ENCODE peak calls at places on chromosomes 4 and X, in six cellular contexts. P is H1, R is HCT116, K is K562, M is HepG2, D is GM12878. G is an unnamed sample.

GRCh38 chrX:17805120-17805519 is 56.0 kb downstream of the RAI2 start:
- DNase-seq in K (peak), M (no peak), P (no peak), D (no peak), R (no peak), G (no peak)

GRCh38 chr4:155512812-155513211 is 136.0 kb upstream of the MAP9 start:
- DNase-seq in D (no peak), M (no peak), K (no peak), P (no peak), R (no peak), G (no peak)

GRCh38 chr4:32163125-32163524 is 1443.0 kb downstream of the PCDH7 start:
- DNase-seq in R (no peak), D (no peak), P (no peak), K (no peak), M (no peak), G (no peak)

GRCh38 chr4:95547708-95548471 is 883 bp downstream of the UNC5C start:
- DNase-seq in D (no peak), R (no peak), K (no peak), M (no peak), P (no peak), G (no peak)

GRCh38 chrX:146755214-146755613 is 54.4 kb upstream of the CXorf51B start:
- DNase-seq in M (no peak), P (no peak), D (no peak), K (no peak), R (no peak), G (no peak)

GRCh38 chrX:15673970-15674369 is 9.4 kb upstream of the CLTRN start:
- DNase-seq in P (no peak), K (no peak), R (no peak), D (no peak), M (no peak), G (no peak)

GRCh38 chrX:14497184-14497666 is 32.1 kb upstream of the GLRA2 start:
- DNase-seq in M (no peak), D (peak), P (no peak), R (no peak), K (no peak), G (no peak)

GRCh38 chrX:153700376-153700945 is 12.7 kb downstream of the SLC6A8 start:
- DNase-seq in R (no peak), K (no peak), P (no peak), D (no peak), M (no peak), G (no peak)

GRCh38 chr4:170687751-170688150 is 598.0 kb upstream of the AADAT start:
- DNase-seq in M (no peak), R (no peak), K (no peak), D (no peak), P (no peak), G (no peak)

GRCh38 chrX:114046695-114047279 is 537.1 kb upstream of the HTR2C start:
- DNase-seq in D (no peak), K (no peak), R (no peak), M (no peak), P (no peak), G (no peak)

GRCh38 chr4:153039542-153040185 is 103.5 kb downstream of the FHDC1 start:
- DNase-seq in P (no peak), K (no peak), R (no peak), M (peak), D (no peak), G (no peak)

GRCh38 chr4:77154074-77154473 is 2.9 kb upstream of the CCNG2 start:
- DNase-seq in K (no peak), P (no peak), R (no peak), D (no peak), M (no peak), G (no peak)

GRCh38 chrX:51737062-51737461 is 6.2 kb upstream of the GSPT2 start:
- DNase-seq in M (no peak), D (no peak), R (no peak), K (no peak), P (no peak), G (no peak)

GRCh38 chrX:13432376-13432775 is 112.5 kb upstream of the ATXN3L start:
- DNase-seq in D (no peak), M (no peak), K (no peak), R (no peak), P (no peak), G (no peak)

GRCh38 chr4:169724251-169724650 is 33.5 kb downstream of the HPF1 start:
- DNase-seq in M (no peak), K (no peak), D (no peak), P (no peak), R (no peak), G (peak)

GRCh38 chr4:22463179-22463578 is 52.7 kb downstream of the ADGRA3 start:
- DNase-seq in R (no peak), K (peak), M (no peak), P (no peak), D (no peak), G (no peak)

GRCh38 chr4:22984390-22984789 is 291.7 kb downstream of the GBA3 start:
- DNase-seq in P (no peak), D (no peak), M (no peak), R (no peak), K (no peak), G (no peak)

GRCh38 chr4:119746951-119747350 is 118.3 kb upstream of the PDE5A start:
- DNase-seq in R (no peak), K (no peak), P (no peak), M (no peak), D (no peak), G (no peak)

GRCh38 chr4:137664416-137664815 is 132.1 kb upstream of the PCDH18 start:
- DNase-seq in R (no peak), P (no peak), D (no peak), K (no peak), M (no peak), G (no peak)

GRCh38 chr4:95701500-95701899 is 138.4 kb upstream of the PDHA2 start:
- DNase-seq in M (no peak), D (no peak), R (no peak), P (peak), K (no peak), G (peak)

GRCh38 chrX:132001127-132001526 is 22.0 kb upstream of the STK26 start:
- DNase-seq in R (no peak), P (no peak), K (no peak), D (no peak), M (no peak), G (no peak)

GRCh38 chrX:137166591-137166990 is 132.8 kb upstream of the GPR101 start:
- DNase-seq in P (peak), R (no peak), D (no peak), K (peak), M (no peak), G (no peak)

GRCh38 chr4:123827511-123827910 is 430.9 kb downstream of the SPRY1 start:
- DNase-seq in K (no peak), P (no peak), D (no peak), M (no peak), R (no peak), G (no peak)

GRCh38 chr4:19473569-19473968 is 778.1 kb upstream of the SLIT2 start:
- DNase-seq in R (no peak), K (no peak), M (no peak), D (no peak), P (no peak), G (no peak)

GRCh38 chrX:7706032-7706431 is 136.9 kb upstream of the VCX start:
- DNase-seq in M (no peak), R (no peak), D (no peak), K (no peak), P (no peak), G (no peak)

GRCh38 chrX:120309873-120310730 is 1.2 kb downstream of the TMEM255A start:
- DNase-seq in M (no peak), R (no peak), D (no peak), P (no peak), K (no peak), G (peak)

GRCh38 chr4:42050850-42051249 is 60.5 kb downstream of the SLC30A9 start:
- DNase-seq in M (no peak), K (no peak), P (no peak), R (no peak), D (no peak), G (no peak)

GRCh38 chrX:31112226-31112999 is 40.6 kb upstream of the FTHL17 start:
- DNase-seq in M (no peak), K (no peak), D (no peak), P (no peak), R (no peak), G (no peak)

DNA sequence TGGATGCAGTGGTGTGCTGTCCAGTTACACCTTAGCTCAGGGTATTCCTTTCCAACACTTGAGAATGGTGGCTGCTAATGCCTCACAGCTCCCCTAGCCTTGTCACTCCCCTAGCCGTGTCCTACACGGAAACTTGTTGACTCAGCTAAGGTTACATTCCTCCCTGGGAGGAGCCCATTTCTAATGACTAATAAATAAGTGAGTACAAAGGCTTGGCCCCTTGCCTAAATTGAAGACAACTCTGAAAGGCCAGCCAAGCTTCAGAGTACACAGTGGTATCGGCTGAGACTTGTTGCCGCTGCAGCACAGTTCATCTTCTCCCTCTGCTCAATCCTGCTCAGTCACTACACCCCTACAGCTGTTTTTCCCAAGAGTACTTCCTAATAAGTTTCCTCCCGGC is 21.2 kb upstream of the SLC25A31 start:
- DNase-seq in P (no peak), M (peak), K (no peak), D (no peak), R (peak), G (no peak)
- TF ChIP-seq YY1 in P (no peak), M (no peak), K (no peak), D (no peak), R (peak), G (no peak)

DNA sequence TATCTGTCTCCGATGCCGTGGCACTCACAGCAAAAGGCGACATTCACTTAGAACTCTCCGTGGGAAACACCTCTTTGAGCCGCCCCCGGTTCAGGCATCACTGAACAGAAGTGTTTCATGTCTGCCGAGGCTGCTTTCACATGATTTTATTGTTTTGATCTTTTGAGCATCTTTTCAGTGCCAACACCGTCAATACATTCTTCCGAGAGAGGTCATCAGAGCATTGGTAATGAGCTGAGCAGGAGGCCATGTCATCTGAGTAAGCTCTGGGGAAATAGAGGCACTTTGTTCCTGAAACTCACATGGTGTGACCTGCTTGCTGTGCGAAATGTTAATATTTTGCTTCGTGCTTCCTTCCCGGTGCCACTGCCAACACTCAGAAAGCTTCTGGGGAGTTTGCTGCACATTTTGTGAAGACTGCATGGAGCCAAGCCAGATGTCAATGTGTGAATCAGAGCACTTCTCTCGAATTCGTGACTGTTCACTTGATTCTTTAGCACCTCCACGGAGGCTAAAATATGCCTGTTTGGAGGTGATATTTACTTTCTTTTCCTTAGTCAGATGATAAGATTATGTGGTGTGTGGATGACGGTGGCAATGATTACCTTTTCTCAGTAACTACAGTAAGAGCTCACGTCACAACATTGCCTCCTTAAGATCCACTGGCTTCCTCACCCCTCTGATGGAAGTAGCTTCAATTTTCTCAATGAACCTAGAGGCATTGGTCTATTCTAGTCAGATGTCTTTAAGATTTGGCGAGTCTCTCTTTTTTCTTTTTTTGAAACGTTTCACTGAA is 222.3 kb upstream of the HS3ST1 start:
- DNase-seq in D (no peak), M (no peak), P (no peak), K (no peak), R (peak), G (no peak)
- H3K4me3 ChIP-seq in D (no peak), M (no peak), P (no peak), K (no peak), R (peak), G (no peak)

GRCh38 chr4:168536448-168536847 is 39.6 kb downstream of the PALLD start:
- DNase-seq in P (no peak), K (peak), D (no peak), R (peak), M (no peak), G (no peak)
- TF ChIP-seq ZNF274 in P (no peak), K (no peak), D (no peak), R (no peak), M (no peak), G (no peak)

DNA sequence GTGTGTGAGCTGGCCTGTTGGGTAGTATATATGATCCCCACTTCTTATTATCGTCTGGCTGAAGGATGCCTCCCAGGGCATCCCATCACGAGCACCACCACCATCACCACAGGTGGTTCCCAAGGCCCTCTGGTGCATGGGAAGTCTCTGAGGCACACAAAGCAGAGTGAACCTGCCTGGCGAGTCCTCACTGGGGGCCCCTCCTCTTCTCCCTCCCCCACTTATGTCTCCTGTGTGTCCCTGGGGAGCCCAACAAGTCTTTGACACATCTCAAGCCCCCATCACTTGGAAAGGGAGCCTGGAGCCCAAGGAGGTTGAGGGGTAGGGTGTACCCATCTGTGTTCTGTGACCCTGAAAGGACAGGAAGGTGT is 45.5 kb upstream of the NKX1-1 start:
- DNase-seq in P (no peak), M (no peak), D (no peak), K (no peak), R (no peak), G (no peak)
- TF ChIP-seq YY1 in P (no peak), M (no peak), D (no peak), K (no peak), R (no peak), G (no peak)

GRCh38 chr4:158025131-158025530 is 147.7 kb downstream of the GASK1B start:
- DNase-seq in R (peak), D (no peak), P (no peak), K (no peak), M (no peak), G (no peak)
- H3K4me3 ChIP-seq in R (no peak), D (no peak), P (no peak), K (no peak), M (no peak), G (no peak)

GRCh38 chrX:135697614-135698013 is 15.8 kb upstream of the CT45A1 start:
- DNase-seq in D (no peak), R (no peak), K (peak), P (no peak), M (no peak), G (no peak)
- TF ChIP-seq ZNF274 in D (no peak), R (no peak), K (no peak), P (no peak), M (no peak), G (no peak)

DNA sequence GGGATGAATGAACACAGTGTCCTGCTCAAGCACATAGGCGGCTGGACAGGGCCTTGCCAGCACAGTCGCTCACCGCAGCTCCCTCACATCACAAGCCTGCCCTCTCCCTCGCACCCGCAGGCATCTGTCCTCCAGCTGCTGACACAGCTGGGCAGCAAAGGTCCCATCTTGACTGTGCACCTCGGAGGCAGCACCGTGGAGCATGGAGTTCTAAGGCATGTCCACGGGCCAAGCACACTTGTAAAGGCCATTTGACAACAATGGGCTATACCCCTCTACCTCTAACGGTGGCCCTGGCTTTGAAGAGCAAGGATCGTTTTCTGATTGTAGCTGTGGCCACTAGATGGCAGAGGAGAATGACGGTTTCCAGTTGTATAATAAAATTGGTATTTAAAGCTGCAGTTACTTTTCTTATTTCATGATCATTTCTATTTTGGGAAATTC is 53.8 kb downstream of the APLN start:
- DNase-seq in D (no peak), R (no peak), M (peak), P (no peak), K (peak), G (no peak)
- TF ChIP-seq YY1 in D (no peak), R (no peak), M (no peak), P (no peak), K (no peak), G (no peak)